ENCODE peak calls at places on chromosomes 11 and 22, in five cellular contexts. One of them, this sample, is unnamed.

GRCh38 chr11:18594999-18595749 is 4.4 kb upstream of the MISFA start:
- DNase-seq in left ventricle myocardium inferior: no peak
- DNase-seq in spleen: no peak
- DNase-seq in GM23338: no peak
- DNase-seq in esophagus muscularis mucosa: no peak
- DNase-seq in this sample: no peak

GRCh38 chr22:41206719-41207118 is 1.6 kb downstream of the L3MBTL2 start:
- DNase-seq in left ventricle myocardium inferior: no peak
- DNase-seq in spleen: no peak
- DNase-seq in GM23338: no peak
- DNase-seq in esophagus muscularis mucosa: no peak
- DNase-seq in this sample: no peak

GRCh38 chr22:41181349-41182241 is 23.5 kb upstream of the L3MBTL2 start:
- DNase-seq in left ventricle myocardium inferior: no peak
- DNase-seq in spleen: no peak
- DNase-seq in GM23338: peak; percentile 67
- DNase-seq in esophagus muscularis mucosa: no peak
- DNase-seq in this sample: no peak

GRCh38 chr22:48737461-48738203 is 1090.0 kb downstream of the BRD1 start:
- DNase-seq in left ventricle myocardium inferior: no peak
- DNase-seq in spleen: peak; percentile 63
- DNase-seq in GM23338: no peak
- DNase-seq in esophagus muscularis mucosa: no peak
- DNase-seq in this sample: no peak

GRCh38 chr22:36333632-36334031 is 54.1 kb downstream of the MYH9 start:
- DNase-seq in left ventricle myocardium inferior: no peak
- DNase-seq in spleen: no peak
- DNase-seq in GM23338: no peak
- DNase-seq in esophagus muscularis mucosa: no peak
- DNase-seq in this sample: peak; percentile 72

GRCh38 chr11:71326328-71326940 is 74.1 kb upstream of the SHANK2 start:
- DNase-seq in left ventricle myocardium inferior: no peak
- DNase-seq in spleen: peak; percentile 38
- DNase-seq in GM23338: no peak
- DNase-seq in esophagus muscularis mucosa: no peak
- DNase-seq in this sample: no peak

GRCh38 chr11:110121204-110121603 is 28.0 kb downstream of the ZC3H12C start:
- DNase-seq in left ventricle myocardium inferior: no peak
- DNase-seq in spleen: no peak
- DNase-seq in GM23338: no peak
- DNase-seq in esophagus muscularis mucosa: no peak
- DNase-seq in this sample: no peak

GRCh38 chr11:74024630-74025029 is 15.7 kb upstream of the UCP3 start:
- DNase-seq in left ventricle myocardium inferior: peak; percentile 64
- DNase-seq in spleen: no peak
- DNase-seq in GM23338: no peak
- DNase-seq in esophagus muscularis mucosa: peak; percentile 93
- DNase-seq in this sample: peak; percentile 90

GRCh38 chr11:70490723-70491558 is 92.6 kb downstream of the CTTN start:
- DNase-seq in left ventricle myocardium inferior: peak; percentile 2
- DNase-seq in spleen: peak; percentile 25
- DNase-seq in GM23338: no peak
- DNase-seq in esophagus muscularis mucosa: no peak
- DNase-seq in this sample: peak; percentile 29

GRCh38 chr11:74984070-74984469 is 4.7 kb upstream of the NEU3 start:
- DNase-seq in left ventricle myocardium inferior: no peak
- DNase-seq in spleen: no peak
- DNase-seq in GM23338: no peak
- DNase-seq in esophagus muscularis mucosa: no peak
- DNase-seq in this sample: no peak

GRCh38 chr11:126079640-126080205 is 17.1 kb upstream of the CDON start:
- DNase-seq in left ventricle myocardium inferior: no peak
- DNase-seq in spleen: no peak
- DNase-seq in GM23338: peak; percentile 71
- DNase-seq in esophagus muscularis mucosa: no peak
- DNase-seq in this sample: no peak

GRCh38 chr11:1410366-1411291 is 20.9 kb downstream of the BRSK2 start:
- DNase-seq in left ventricle myocardium inferior: no peak
- DNase-seq in spleen: no peak
- DNase-seq in GM23338: peak; percentile 44
- DNase-seq in esophagus muscularis mucosa: no peak
- DNase-seq in this sample: no peak

GRCh38 chr22:46087336-46087690 is 63.0 kb upstream of the PPARA start:
- DNase-seq in left ventricle myocardium inferior: no peak
- DNase-seq in spleen: no peak
- DNase-seq in GM23338: no peak
- DNase-seq in esophagus muscularis mucosa: no peak
- DNase-seq in this sample: no peak
- H3K4me3 ChIP-seq in left ventricle myocardium inferior: peak overlapping the region; percentile 96
- H3K4me3 ChIP-seq in spleen: no peak overlapping the region
- H3K4me3 ChIP-seq in GM23338: no peak overlapping the region
- H3K4me3 ChIP-seq in esophagus muscularis mucosa: peak overlapping the region; percentile 27
- H3K4me3 ChIP-seq in this sample: peak overlapping the region; percentile 27

GRCh38 chr11:104917259-104918112 is 19.2 kb upstream of the CASP12 start:
- DNase-seq in left ventricle myocardium inferior: no peak
- DNase-seq in spleen: no peak
- DNase-seq in GM23338: no peak
- DNase-seq in esophagus muscularis mucosa: no peak
- DNase-seq in this sample: no peak
- H3K27ac ChIP-seq in left ventricle myocardium inferior: peak overlapping the region; percentile 70
- H3K27ac ChIP-seq in spleen: peak overlapping the region; percentile 68
- H3K27ac ChIP-seq in GM23338: no peak overlapping the region
- H3K27ac ChIP-seq in esophagus muscularis mucosa: peak overlapping the region; percentile 75
- H3K27ac ChIP-seq in this sample: peak overlapping the region; percentile 60

GRCh38 chr11:117877120-117877784 is 794 bp upstream of the FXYD6 start:
- DNase-seq in left ventricle myocardium inferior: peak; percentile 53
- DNase-seq in spleen: no peak
- DNase-seq in GM23338: peak; percentile 50
- DNase-seq in esophagus muscularis mucosa: no peak
- DNase-seq in this sample: no peak
- H3K4me3 ChIP-seq in left ventricle myocardium inferior: peak overlapping the region; percentile 87
- H3K4me3 ChIP-seq in spleen: peak overlapping the region; percentile 64
- H3K4me3 ChIP-seq in GM23338: peak overlapping the region; percentile 91
- H3K4me3 ChIP-seq in esophagus muscularis mucosa: peak overlapping the region; percentile 69
- H3K4me3 ChIP-seq in this sample: peak overlapping the region; percentile 46

GRCh38 chr22:37991738-37992442 is 7.5 kb upstream of the SOX10 start:
- DNase-seq in left ventricle myocardium inferior: no peak
- DNase-seq in spleen: no peak
- DNase-seq in GM23338: no peak
- DNase-seq in esophagus muscularis mucosa: no peak
- DNase-seq in this sample: no peak
- H3K27ac ChIP-seq in left ventricle myocardium inferior: no peak overlapping the region
- H3K27ac ChIP-seq in spleen: no peak overlapping the region
- H3K27ac ChIP-seq in GM23338: no peak overlapping the region
- H3K27ac ChIP-seq in esophagus muscularis mucosa: no peak overlapping the region
- H3K27ac ChIP-seq in this sample: no peak overlapping the region

GRCh38 chr11:86063536-86063935 is 5.3 kb downstream of the PICALM start:
- DNase-seq in left ventricle myocardium inferior: no peak
- DNase-seq in spleen: no peak
- DNase-seq in GM23338: no peak
- DNase-seq in esophagus muscularis mucosa: no peak
- DNase-seq in this sample: no peak

GRCh38 chr11:86066033-86066432 is 2.9 kb downstream of the PICALM start:
- DNase-seq in left ventricle myocardium inferior: no peak
- DNase-seq in spleen: no peak
- DNase-seq in GM23338: no peak
- DNase-seq in esophagus muscularis mucosa: no peak
- DNase-seq in this sample: no peak

GRCh38 chr11:86062719-86063118 is 6.2 kb downstream of the PICALM start:
- DNase-seq in left ventricle myocardium inferior: no peak
- DNase-seq in spleen: no peak
- DNase-seq in GM23338: peak; percentile 30
- DNase-seq in esophagus muscularis mucosa: no peak
- DNase-seq in this sample: no peak

GRCh38 chr11:86066606-86067229 is 2.2 kb downstream of the PICALM start:
- DNase-seq in left ventricle myocardium inferior: no peak
- DNase-seq in spleen: no peak
- DNase-seq in GM23338: no peak
- DNase-seq in esophagus muscularis mucosa: no peak
- DNase-seq in this sample: no peak

DNA sequence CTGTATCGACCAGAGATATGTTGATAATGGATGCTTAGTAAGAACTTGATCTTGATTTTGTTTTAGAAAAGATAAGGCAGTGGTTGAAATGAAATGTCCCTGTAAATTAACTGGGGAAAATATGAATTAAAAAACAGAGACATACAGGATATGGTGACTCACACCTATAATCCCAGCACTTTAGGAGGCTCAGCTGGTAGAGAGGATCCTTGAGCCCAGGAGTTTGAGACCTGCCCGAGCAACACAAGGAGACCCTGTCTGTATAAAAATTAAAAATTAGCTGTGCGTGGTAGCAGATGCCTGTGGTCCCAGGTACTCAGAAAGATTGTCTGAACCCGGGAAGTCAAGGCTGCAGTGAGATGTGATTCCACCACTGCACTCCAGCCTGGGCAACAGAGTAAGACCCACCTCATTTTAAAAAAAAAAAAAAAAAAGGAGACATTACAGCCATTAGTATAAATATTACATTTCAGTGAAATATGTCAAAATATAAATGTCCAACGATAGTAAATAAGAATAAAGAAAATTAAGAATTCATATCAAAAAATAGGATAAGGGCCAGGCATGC is 4.6 kb downstream of the PICALM start:
- DNase-seq in left ventricle myocardium inferior: no peak
- DNase-seq in spleen: no peak
- DNase-seq in GM23338: no peak
- DNase-seq in esophagus muscularis mucosa: no peak
- DNase-seq in this sample: no peak
- H3K4me3 ChIP-seq in left ventricle myocardium inferior: peak overlapping the region; percentile 94
- H3K4me3 ChIP-seq in spleen: peak overlapping the region; percentile 93
- H3K4me3 ChIP-seq in GM23338: no peak overlapping the region
- H3K4me3 ChIP-seq in esophagus muscularis mucosa: peak overlapping the region; percentile 70
- H3K4me3 ChIP-seq in this sample: peak overlapping the region; percentile 85

GRCh38 chr11:77801477-77801876 is 19.0 kb downstream of the RSF1 start:
- DNase-seq in left ventricle myocardium inferior: no peak
- DNase-seq in spleen: no peak
- DNase-seq in GM23338: no peak
- DNase-seq in esophagus muscularis mucosa: no peak
- DNase-seq in this sample: no peak

GRCh38 chr11:77806415-77806814 is 14.1 kb downstream of the RSF1 start:
- DNase-seq in left ventricle myocardium inferior: no peak
- DNase-seq in spleen: no peak
- DNase-seq in GM23338: no peak
- DNase-seq in esophagus muscularis mucosa: no peak
- DNase-seq in this sample: no peak

GRCh38 chr11:77799338-77799737 is 21.2 kb downstream of the RSF1 start:
- DNase-seq in left ventricle myocardium inferior: no peak
- DNase-seq in spleen: no peak
- DNase-seq in GM23338: no peak
- DNase-seq in esophagus muscularis mucosa: no peak
- DNase-seq in this sample: no peak

GRCh38 chr11:77800445-77800844 is 20.1 kb downstream of the RSF1 start:
- DNase-seq in left ventricle myocardium inferior: no peak
- DNase-seq in spleen: no peak
- DNase-seq in GM23338: no peak
- DNase-seq in esophagus muscularis mucosa: no peak
- DNase-seq in this sample: no peak
- H3K27ac ChIP-seq in left ventricle myocardium inferior: no peak overlapping the region
- H3K27ac ChIP-seq in spleen: no peak overlapping the region
- H3K27ac ChIP-seq in GM23338: peak overlapping the region; percentile 6
- H3K27ac ChIP-seq in esophagus muscularis mucosa: no peak overlapping the region
- H3K27ac ChIP-seq in this sample: no peak overlapping the region

GRCh38 chr11:123318623-123319022 is 111.4 kb upstream of the GRAMD1B start:
- DNase-seq in left ventricle myocardium inferior: no peak
- DNase-seq in spleen: no peak
- DNase-seq in GM23338: no peak
- DNase-seq in esophagus muscularis mucosa: no peak
- DNase-seq in this sample: no peak
- H3K4me3 ChIP-seq in left ventricle myocardium inferior: no peak overlapping the region
- H3K4me3 ChIP-seq in spleen: no peak overlapping the region
- H3K4me3 ChIP-seq in GM23338: no peak overlapping the region
- H3K4me3 ChIP-seq in esophagus muscularis mucosa: no peak overlapping the region
- H3K4me3 ChIP-seq in this sample: no peak overlapping the region

GRCh38 chr22:17884951-17885350 is 110.7 kb upstream of the BID start:
- DNase-seq in left ventricle myocardium inferior: no peak
- DNase-seq in spleen: no peak
- DNase-seq in GM23338: no peak
- DNase-seq in esophagus muscularis mucosa: no peak
- DNase-seq in this sample: no peak

GRCh38 chr22:17883356-17883755 is 109.1 kb upstream of the BID start:
- DNase-seq in left ventricle myocardium inferior: no peak
- DNase-seq in spleen: no peak
- DNase-seq in GM23338: no peak
- DNase-seq in esophagus muscularis mucosa: no peak
- DNase-seq in this sample: no peak

GRCh38 chr22:17882162-17882561 is 107.9 kb upstream of the BID start:
- DNase-seq in left ventricle myocardium inferior: no peak
- DNase-seq in spleen: no peak
- DNase-seq in GM23338: no peak
- DNase-seq in esophagus muscularis mucosa: no peak
- DNase-seq in this sample: no peak

GRCh38 chr22:17882727-17883126 is 108.5 kb upstream of the BID start:
- DNase-seq in left ventricle myocardium inferior: no peak
- DNase-seq in spleen: no peak
- DNase-seq in GM23338: no peak
- DNase-seq in esophagus muscularis mucosa: no peak
- DNase-seq in this sample: no peak

DNA sequence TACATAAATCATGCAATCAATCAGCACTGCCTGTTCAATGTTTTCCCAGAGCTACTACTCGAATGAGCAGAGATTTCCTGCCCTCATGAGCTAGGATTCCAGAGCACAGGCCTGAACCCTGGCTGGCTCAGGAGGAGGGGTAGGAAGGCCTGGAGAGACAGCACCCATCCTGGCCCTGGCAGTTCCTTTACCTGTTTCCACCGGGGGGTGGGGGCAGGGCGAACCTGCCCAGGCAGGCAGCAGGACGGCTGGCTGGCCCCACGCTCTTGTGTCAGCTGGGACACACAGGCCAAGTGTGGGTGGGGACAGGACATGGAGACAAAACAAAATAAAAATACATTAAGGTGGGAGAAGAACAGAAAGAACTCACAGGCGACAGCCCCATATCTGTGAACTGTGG is 109.8 kb upstream of the BID start:
- DNase-seq in left ventricle myocardium inferior: peak; percentile 28
- DNase-seq in spleen: no peak
- DNase-seq in GM23338: no peak
- DNase-seq in esophagus muscularis mucosa: no peak
- DNase-seq in this sample: no peak
- H3K27ac ChIP-seq in left ventricle myocardium inferior: peak overlapping the region; percentile 49
- H3K27ac ChIP-seq in spleen: no peak overlapping the region
- H3K27ac ChIP-seq in GM23338: no peak overlapping the region
- H3K27ac ChIP-seq in esophagus muscularis mucosa: no peak overlapping the region
- H3K27ac ChIP-seq in this sample: no peak overlapping the region

This sample was measured in tibial artery.